ENCODE peak calls at places on chromosomes 13 and 19, in ten cellular contexts. A is breast epithelium, C is Peyer's patch, M is heart left ventricle, K is transverse colon, O is ovary, T is HepG2, G is H1, V is A549, F is IMR-90. L is an unnamed sample. For H3K9me3, the result is how much of the 10 kb centered on the place peaks cover.

GRCh38 chr13:114148521-114148855 is 16.1 kb upstream of the RASA3 start:
- DNase-seq in A (no peak), K (peak), G (no peak), T (no peak), M (no peak), F (no peak), C (peak), O (no peak), V (no peak), L (no peak)

GRCh38 chr19:40689339-40690049 is 957 bp downstream of the NUMBL start:
- DNase-seq in O (peak), G (peak), M (peak), T (no peak), C (peak), V (no peak), F (no peak), K (no peak), A (no peak), L (no peak)

GRCh38 chr19:37551123-37551993 is 43.2 kb downstream of the ZNF571 start:
- DNase-seq in O (no peak), M (peak), A (no peak), G (no peak), V (no peak), C (peak), T (no peak), F (peak), K (peak), L (no peak)

GRCh38 chr13:20412761-20413355 is 112.8 kb downstream of the CRYL1 start:
- DNase-seq in F (peak), V (no peak), C (no peak), G (no peak), A (no peak), T (no peak), K (no peak), O (no peak), M (no peak), L (no peak)

GRCh38 chr19:1445932-1446712 is 3.8 kb upstream of the APC2 start:
- DNase-seq in T (no peak), A (no peak), V (peak), F (no peak), M (peak), O (no peak), C (no peak), K (no peak), G (peak), L (no peak)

GRCh38 chr13:45474584-45475454 is 10.1 kb downstream of the COG3 start:
- DNase-seq in O (no peak), M (no peak), K (no peak), G (no peak), C (no peak), A (no peak), F (no peak), V (no peak), T (no peak), L (no peak)

GRCh38 chr19:42068756-42069571 is 1.0 kb downstream of the GRIK5 start:
- DNase-seq in T (no peak), V (no peak), G (peak), C (no peak), O (no peak), A (no peak), F (no peak), M (no peak), K (no peak), L (no peak)

GRCh38 chr13:39144941-39145533 is 106.8 kb downstream of the NHLRC3 start:
- DNase-seq in V (peak), C (no peak), K (peak), M (peak), F (peak), G (peak), T (no peak), A (peak), O (peak), L (peak)

GRCh38 chr19:29596885-29597525 is 9.1 kb upstream of the POP4 start:
- DNase-seq in O (no peak), G (no peak), M (no peak), V (no peak), F (peak), A (no peak), K (no peak), T (peak), C (no peak), L (no peak)

GRCh38 chr19:12155324-12155723 is 1.2 kb downstream of the ZNF625 start:
- DNase-seq in A (no peak), K (no peak), F (no peak), C (no peak), G (no peak), O (no peak), V (no peak), M (no peak), T (no peak), L (no peak)

GRCh38 chr19:50507376-50507775 is 3.6 kb downstream of the JOSD2 start:
- DNase-seq in M (no peak), C (no peak), V (no peak), O (no peak), A (no peak), T (no peak), F (no peak), K (no peak), G (no peak), L (no peak)

GRCh38 chr13:49779721-49780120 is 12.8 kb downstream of the KPNA3 start:
- DNase-seq in K (no peak), V (no peak), O (no peak), F (no peak), M (no peak), T (no peak), C (no peak), G (no peak), A (no peak), L (no peak)
- TF ChIP-seq POLR2A in K (no peak), V (no peak), O (no peak), F (no peak), M (no peak), T (no peak), C (no peak), G (no peak), A (no peak), L (no peak)

DNA sequence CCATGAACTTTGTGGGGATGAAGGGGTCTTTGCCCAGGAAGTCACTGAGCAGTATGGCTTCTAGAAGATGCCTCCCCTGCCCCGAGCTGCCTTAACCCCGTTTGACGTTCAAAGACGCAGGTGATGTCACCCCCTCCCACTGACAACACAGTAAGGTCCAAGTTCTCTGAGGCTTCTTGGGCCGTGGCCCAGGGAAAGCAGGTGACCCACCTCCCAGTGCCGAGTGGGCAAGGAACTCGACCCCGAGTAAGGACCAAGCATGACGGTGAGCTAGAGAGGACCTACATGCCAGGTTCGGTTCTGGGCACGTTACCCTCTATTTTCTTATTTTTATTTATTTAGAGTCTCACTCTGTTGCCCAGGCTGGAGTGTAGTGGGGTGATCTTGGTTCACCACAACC is 81.3 kb downstream of the SLC6A16 start:
- DNase-seq in T (no peak), M (no peak), C (no peak), V (no peak), A (no peak), O (no peak), G (peak), F (no peak), K (no peak), L (no peak)
- H3K9me3 ChIP-seq in T (under half), M (under half), C (under half), V (under half), A (under half), O (under half), G (under half), F (under half), K (under half), L (under half)

GRCh38 chr19:13209797-13210775 is 59.9 kb downstream of the IER2 start:
- DNase-seq in O (peak), K (no peak), V (no peak), A (no peak), C (no peak), G (no peak), T (no peak), F (no peak), M (no peak), L (no peak)

GRCh38 chr19:13210941-13211340 is 60.7 kb downstream of the IER2 start:
- DNase-seq in T (no peak), F (no peak), O (no peak), M (no peak), G (no peak), K (no peak), V (no peak), C (no peak), A (no peak), L (no peak)

GRCh38 chr19:13214036-13214730 is 64.0 kb downstream of the IER2 start:
- DNase-seq in G (no peak), A (no peak), O (no peak), T (no peak), C (no peak), V (no peak), M (no peak), K (no peak), F (no peak), L (no peak)

GRCh38 chr19:13211426-13212308 is 61.5 kb downstream of the IER2 start:
- DNase-seq in M (no peak), C (no peak), G (no peak), A (no peak), O (no peak), F (no peak), K (no peak), T (no peak), V (no peak), L (no peak)

DNA sequence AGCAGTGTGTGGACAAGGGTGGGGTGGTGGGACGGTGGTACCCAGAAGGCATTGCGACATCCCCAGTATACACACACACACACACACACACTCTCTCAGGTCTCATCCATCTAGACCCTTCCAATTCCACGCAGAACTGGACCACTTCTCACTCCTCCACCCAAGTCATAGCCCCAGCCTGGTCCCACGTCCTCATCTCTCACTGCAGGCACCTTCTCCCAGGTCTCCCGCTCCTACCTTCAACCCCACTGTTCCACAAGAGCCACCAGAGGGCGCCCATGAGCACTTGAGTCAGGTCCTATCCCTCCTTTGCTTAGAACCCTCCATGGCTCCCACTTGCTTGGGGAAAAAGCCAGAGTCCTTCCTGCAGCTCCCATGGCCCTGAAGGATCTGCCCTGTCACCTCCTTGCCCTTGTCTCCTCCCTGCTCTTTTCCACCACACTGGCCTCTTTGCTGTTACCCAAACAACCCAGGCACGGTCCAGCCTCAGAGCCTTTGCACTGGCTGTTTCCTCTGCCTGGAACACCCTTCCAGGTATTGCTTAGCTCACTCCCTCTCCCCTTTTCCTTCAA is 62.6 kb downstream of the IER2 start:
- DNase-seq in K (peak), M (peak), T (peak), G (peak), V (peak), F (peak), C (peak), O (peak), A (peak), L (peak)
- TF ChIP-seq POLR2A in K (no peak), M (no peak), T (no peak), G (no peak), V (no peak), F (no peak), C (no peak), O (no peak), A (no peak), L (no peak)

GRCh38 chr19:52028780-52029123 is 573 bp upstream of the ZNF614 start:
- DNase-seq in O (no peak), A (no peak), T (no peak), K (no peak), G (no peak), F (no peak), C (no peak), M (no peak), V (no peak), L (no peak)
- H3K9me3 ChIP-seq in O (under half), A (half or more), T (under half), K (under half), G (under half), F (under half), C (under half), M (under half), V (half or more), L (under half)

DNA sequence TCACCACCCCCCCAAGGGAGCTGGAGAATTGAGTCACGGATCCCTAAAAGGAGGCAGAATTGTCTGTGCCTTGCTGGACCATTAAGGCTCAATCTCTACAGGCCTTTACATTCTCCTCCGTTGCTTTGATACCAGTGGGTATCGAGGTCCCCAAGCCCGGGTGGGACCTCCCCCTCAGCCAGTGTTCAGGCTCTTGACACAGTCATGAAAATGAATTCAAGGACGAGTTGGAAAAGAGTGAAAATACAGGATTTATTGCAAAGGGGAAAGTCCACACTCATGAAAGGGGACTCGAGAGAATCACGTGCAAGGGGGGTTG is 5.6 kb downstream of the PPP1R15A start:
- DNase-seq in V (no peak), G (no peak), M (no peak), O (no peak), F (no peak), T (no peak), K (no peak), A (no peak), C (no peak), L (no peak)
- TF ChIP-seq POLR2A in V (no peak), G (no peak), M (no peak), O (no peak), F (no peak), T (no peak), K (no peak), A (peak), C (no peak), L (no peak)

GRCh38 chr19:19721896-19722295 is 11.0 kb downstream of the ZNF14 start:
- DNase-seq in O (no peak), A (no peak), C (no peak), F (no peak), T (no peak), K (no peak), V (no peak), M (no peak), G (no peak), L (no peak)
- H3K9me3 ChIP-seq in O (under half), A (half or more), C (under half), F (under half), T (half or more), K (half or more), V (under half), M (under half), G (under half), L (under half)

DNA sequence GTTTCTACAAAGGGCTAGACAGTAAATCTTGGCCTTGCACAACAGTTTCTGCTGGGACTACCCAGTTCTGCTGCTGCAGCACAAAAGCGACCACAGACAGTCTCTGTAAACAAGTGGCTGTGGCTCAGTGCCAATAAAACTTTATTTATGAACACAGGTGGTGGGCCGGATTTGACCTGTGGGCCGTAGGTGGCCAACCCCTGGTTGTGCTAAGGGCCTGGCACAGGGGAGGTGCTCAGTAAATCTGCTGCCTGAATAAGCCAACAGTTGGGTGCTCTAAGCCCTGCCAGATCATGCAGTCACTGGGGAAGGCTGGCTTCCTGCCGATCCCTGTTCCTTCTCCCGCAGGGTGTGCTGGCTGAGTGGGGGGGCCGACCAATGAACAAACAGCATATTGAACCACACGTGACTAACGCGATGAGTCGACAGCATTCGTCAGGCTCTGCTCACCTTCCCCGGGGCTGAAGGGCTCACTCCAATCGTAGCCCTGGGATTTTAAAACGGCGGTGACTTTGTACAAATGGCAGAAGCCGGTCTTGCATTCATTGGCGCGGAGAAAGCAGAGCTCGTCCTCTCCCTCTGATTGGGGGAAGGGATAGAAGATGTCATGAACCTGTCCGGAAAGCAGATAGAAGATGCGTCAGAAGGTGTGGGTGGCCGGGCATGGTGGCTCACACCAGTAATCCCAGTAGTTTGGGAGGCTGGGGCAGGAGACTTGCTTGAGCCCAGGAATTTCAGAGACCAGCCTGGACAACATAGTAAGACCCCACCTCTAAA is 24.3 kb upstream of the MYDGF start:
- DNase-seq in O (no peak), K (peak), M (no peak), C (no peak), G (no peak), F (peak), V (peak), A (peak), T (no peak), L (peak)
- TF ChIP-seq POLR2A in O (no peak), K (no peak), M (no peak), C (no peak), G (no peak), F (no peak), V (no peak), A (peak), T (no peak), L (no peak)

L was measured in uterus.